ENCODE peak calls at places on chromosomes 4 and X, in nine cellular contexts. T, P, F, I, M, B, Y, V and A are unnamed samples.

GRCh38 chrX:33725556-33726232 is 406.4 kb downstream of the FAM47A start:
- DNase-seq in M (peak; percentile 4), F (no peak), Y (no peak), P (no peak), T (no peak), V (peak; percentile 14), B (no peak), I (no peak), A (no peak)

GRCh38 chr4:143609492-143609891 is 91.0 kb downstream of the FREM3 start:
- DNase-seq in F (no peak), M (no peak), V (no peak), P (no peak), Y (no peak), B (no peak), I (no peak), T (no peak), A (no peak)

GRCh38 chr4:25817059-25817681 is 45.6 kb downstream of the SEL1L3 start:
- DNase-seq in T (peak; percentile 86), Y (no peak), M (no peak), I (no peak), V (no peak), F (no peak), P (no peak), B (no peak), A (no peak)

GRCh38 chr4:2263701-2264321 is 1.9 kb upstream of the MXD4 start:
- DNase-seq in M (no peak), V (no peak), Y (no peak), I (no peak), P (no peak), B (no peak), T (no peak), F (peak; percentile 77), A (no peak)

GRCh38 chr4:10664408-10664807 is 20.2 kb downstream of the CLNK start:
- DNase-seq in F (no peak), P (peak; percentile 14), Y (no peak), V (peak; percentile 37), T (peak; percentile 87), M (peak; percentile 90), B (no peak), I (no peak), A (no peak)

GRCh38 chr4:2286904-2287593 is 25.1 kb upstream of the MXD4 start:
- DNase-seq in B (no peak), V (no peak), I (peak; percentile 39), T (peak; percentile 4), P (no peak), M (no peak), Y (no peak), F (peak; percentile 60), A (no peak)

GRCh38 chr4:172982151-172982590 is 186.4 kb upstream of the GALNT7 start:
- DNase-seq in P (peak; percentile 21), T (peak; percentile 92), Y (no peak), M (peak; percentile 86), B (peak; percentile 88), I (no peak), V (no peak), F (no peak), A (peak; percentile 42)

GRCh38 chr4:138775890-138776289 is 239.7 kb upstream of the NOCT start:
- DNase-seq in M (no peak), P (peak; percentile 8), B (no peak), I (no peak), F (no peak), T (no peak), Y (no peak), V (no peak), A (no peak)

GRCh38 chr4:91830681-91831395 is 472.9 kb upstream of the GRID2 start:
- DNase-seq in V (no peak), F (no peak), T (no peak), Y (no peak), B (no peak), I (no peak), M (no peak), P (no peak), A (no peak)

GRCh38 chr4:186392017-186392416 is 126.0 kb downstream of the F11 start:
- DNase-seq in M (no peak), B (no peak), V (no peak), P (no peak), Y (no peak), T (no peak), F (no peak), I (no peak), A (no peak)

GRCh38 chrX:150361777-150362351 is 1.3 kb upstream of the MAMLD1 start:
- DNase-seq in M (no peak), Y (no peak), I (peak; percentile 66), P (no peak), T (peak; percentile 29), B (no peak), F (peak; percentile 79), V (peak; percentile 33), A (no peak)

GRCh38 chrX:38857736-38858432 is 56.6 kb downstream of the MID1IP1 start:
- DNase-seq in Y (no peak), T (no peak), V (no peak), B (no peak), P (no peak), M (no peak), F (no peak), I (no peak), A (no peak)

GRCh38 chrX:10011261-10011931 is 44.2 kb downstream of the CLDN34 start:
- DNase-seq in I (no peak), F (no peak), P (no peak), V (no peak), B (no peak), M (no peak), Y (no peak), T (peak; percentile 29), A (no peak)

GRCh38 chr4:87046111-87046510 is 111.3 kb downstream of the AFF1 start:
- DNase-seq in P (no peak), F (no peak), B (no peak), I (no peak), T (peak; percentile 12), Y (no peak), V (no peak), M (no peak), A (no peak)

GRCh38 chrX:103687073-103687695 is 685 bp upstream of the MORF4L2 start:
- DNase-seq in Y (peak; percentile 88), P (peak; percentile 81), M (peak; percentile 79), V (peak; percentile 90), F (peak; percentile 97), T (peak; percentile 76), I (peak; percentile 98), B (peak; percentile 96), A (peak; percentile 97)

GRCh38 chrX:50723006-50723405 is 91.0 kb downstream of the SHROOM4 start:
- DNase-seq in P (no peak), M (no peak), B (no peak), T (no peak), F (no peak), Y (no peak), V (no peak), I (no peak), A (no peak)

DNA sequence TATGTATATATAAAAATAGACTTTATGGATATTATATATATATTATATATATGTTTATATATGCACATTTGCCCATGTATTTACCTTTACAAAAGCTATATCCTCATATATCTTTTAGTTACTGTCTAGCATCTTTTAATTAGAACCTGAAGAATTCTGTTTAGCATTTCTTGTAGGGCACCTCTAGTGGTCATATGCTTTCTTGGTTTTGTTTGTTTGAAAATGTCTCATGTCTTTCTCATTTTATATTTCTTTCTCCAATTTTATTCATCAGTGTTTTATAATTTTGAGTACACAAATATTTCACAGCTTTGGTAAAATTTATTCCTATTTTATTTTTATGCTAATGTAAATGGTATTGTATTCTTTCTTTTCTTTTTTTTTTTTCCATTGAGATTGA is 70.3 kb upstream of the SPIN4 start:
- DNase-seq in B (no peak), P (no peak), T (no peak), I (no peak), M (no peak), Y (no peak), V (no peak), F (no peak), A (no peak)
- TF ChIP-seq CTCF in B (no peak), P (no peak), T (no peak), I (no peak), M (no peak), Y (no peak), V (no peak), F (no peak), A (no peak)

GRCh38 chrX:154547245-154548027 is at the start of gene IKBKG:
- DNase-seq in Y (peak; percentile 92), P (peak; percentile 88), I (peak; percentile 97), T (peak; percentile 86), F (no peak), M (peak; percentile 82), B (peak; percentile 94), V (peak; percentile 92), A (peak; percentile 97)
- TF ChIP-seq POLR2A in Y (peak; percentile 67), P (no peak), I (peak; percentile 41), T (peak; percentile 63), F (peak; percentile 40), M (no peak), B (no peak), V (no peak), A (no peak)

GRCh38 chrX:53265771-53266170 is 15.6 kb downstream of the IQSEC2 start:
- DNase-seq in I (no peak), M (no peak), P (no peak), F (no peak), T (peak; percentile 69), B (no peak), V (no peak), Y (no peak), A (no peak)

GRCh38 chrX:53263597-53264094 is 17.7 kb downstream of the IQSEC2 start:
- DNase-seq in I (no peak), T (peak; percentile 71), Y (no peak), F (peak; percentile 54), V (no peak), M (no peak), B (no peak), P (no peak), A (no peak)

GRCh38 chrX:53268173-53268572 is 13.2 kb downstream of the IQSEC2 start:
- DNase-seq in P (no peak), F (no peak), V (no peak), M (no peak), Y (no peak), B (no peak), I (no peak), T (no peak), A (no peak)

GRCh38 chrX:53266914-53267313 is 14.5 kb downstream of the IQSEC2 start:
- DNase-seq in P (no peak), M (no peak), F (no peak), I (no peak), V (no peak), T (no peak), B (no peak), Y (no peak), A (no peak)

DNA sequence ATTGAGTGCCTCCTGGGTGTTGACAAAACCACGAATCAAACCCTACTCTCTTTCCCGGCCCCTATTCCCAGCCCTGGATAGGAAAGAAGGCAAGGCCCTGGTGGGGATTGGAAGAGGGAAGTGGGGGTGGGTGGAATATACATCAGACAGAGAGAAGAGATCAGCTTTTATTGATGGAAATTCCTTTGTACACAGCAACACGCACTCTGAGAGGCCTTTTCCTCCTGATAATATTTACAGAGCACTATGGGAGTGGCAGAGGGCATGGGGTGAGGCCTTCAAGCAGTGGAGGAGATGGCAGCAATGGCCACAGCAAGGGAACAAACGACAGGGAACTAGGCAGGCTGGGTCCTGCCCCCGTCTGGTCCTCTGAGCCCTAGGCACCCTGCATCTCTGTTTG is 15.2 kb downstream of the IQSEC2 start:
- DNase-seq in T (no peak), I (no peak), B (no peak), M (no peak), V (no peak), Y (no peak), F (no peak), P (no peak), A (no peak)
- H3K4me3 ChIP-seq in T (no peak overlapping the region), I (no peak overlapping the region), B (no peak overlapping the region), M (no peak overlapping the region), V (no peak overlapping the region), Y (no peak overlapping the region), F (no peak overlapping the region), P (no peak overlapping the region), A (no peak overlapping the region)

GRCh38 chrX:129678176-129678880 is 23.6 kb upstream of the APLN start:
- DNase-seq in V (peak; percentile 31), F (peak; percentile 89), I (peak; percentile 91), T (no peak), M (no peak), Y (peak; percentile 61), B (no peak), P (no peak), A (no peak)
- TF ChIP-seq CTCF in V (no peak), F (no peak), I (peak; percentile 43), T (no peak), M (no peak), Y (peak; percentile 38), B (peak; percentile 21), P (no peak), A (no peak)